ENCODE peak calls at places on chromosomes 16 and 17, in ten cellular contexts. One of them, this sample, is unnamed.

GRCh38 chr16:69186642-69187386 is at the start of gene SNTB2:
- DNase-seq in K562: peak
- DNase-seq in heart right ventricle: peak
- DNase-seq in vagina: no peak
- DNase-seq in fibroblast of lung: peak
- DNase-seq in transverse colon: peak
- DNase-seq in A549: peak
- DNase-seq in breast epithelium: peak
- DNase-seq in stomach: peak
- DNase-seq in gastrocnemius medialis: peak
- DNase-seq in this sample: peak

GRCh38 chr16:56932588-56933265 is 785 bp downstream of the HERPUD1 start:
- DNase-seq in K562: peak
- DNase-seq in heart right ventricle: peak
- DNase-seq in vagina: peak
- DNase-seq in fibroblast of lung: peak
- DNase-seq in transverse colon: peak
- DNase-seq in A549: peak
- DNase-seq in breast epithelium: peak
- DNase-seq in stomach: peak
- DNase-seq in gastrocnemius medialis: peak
- DNase-seq in this sample: peak

GRCh38 chr17:42088736-42089135 is 9.5 kb downstream of the ZNF385C start:
- DNase-seq in K562: no peak
- DNase-seq in heart right ventricle: no peak
- DNase-seq in vagina: no peak
- DNase-seq in fibroblast of lung: no peak
- DNase-seq in transverse colon: no peak
- DNase-seq in A549: no peak
- DNase-seq in breast epithelium: no peak
- DNase-seq in stomach: no peak
- DNase-seq in gastrocnemius medialis: no peak
- DNase-seq in this sample: no peak

GRCh38 chr17:50028207-50029120 is 27.4 kb upstream of the ITGA3 start:
- DNase-seq in K562: no peak
- DNase-seq in heart right ventricle: no peak
- DNase-seq in vagina: peak
- DNase-seq in fibroblast of lung: peak
- DNase-seq in transverse colon: no peak
- DNase-seq in A549: peak
- DNase-seq in breast epithelium: peak
- DNase-seq in stomach: no peak
- DNase-seq in gastrocnemius medialis: no peak
- DNase-seq in this sample: no peak

GRCh38 chr17:36879027-36879426 is 58.2 kb upstream of the LHX1 start:
- DNase-seq in K562: no peak
- DNase-seq in heart right ventricle: no peak
- DNase-seq in vagina: no peak
- DNase-seq in fibroblast of lung: no peak
- DNase-seq in transverse colon: no peak
- DNase-seq in A549: no peak
- DNase-seq in breast epithelium: no peak
- DNase-seq in stomach: no peak
- DNase-seq in gastrocnemius medialis: no peak
- DNase-seq in this sample: no peak

GRCh38 chr16:1908081-1908633 is 10.1 kb downstream of the HS3ST6 start:
- DNase-seq in K562: no peak
- DNase-seq in heart right ventricle: no peak
- DNase-seq in vagina: no peak
- DNase-seq in fibroblast of lung: no peak
- DNase-seq in transverse colon: no peak
- DNase-seq in A549: no peak
- DNase-seq in breast epithelium: no peak
- DNase-seq in stomach: no peak
- DNase-seq in gastrocnemius medialis: no peak
- DNase-seq in this sample: no peak

GRCh38 chr17:78748730-78749317 is 33.2 kb downstream of the CYTH1 start:
- DNase-seq in K562: peak
- DNase-seq in heart right ventricle: peak
- DNase-seq in vagina: peak
- DNase-seq in fibroblast of lung: peak
- DNase-seq in transverse colon: peak
- DNase-seq in A549: no peak
- DNase-seq in breast epithelium: peak
- DNase-seq in stomach: peak
- DNase-seq in gastrocnemius medialis: peak
- DNase-seq in this sample: peak

GRCh38 chr17:43456661-43457361 is 27.0 kb upstream of the DHX8 start:
- DNase-seq in K562: no peak
- DNase-seq in heart right ventricle: peak
- DNase-seq in vagina: no peak
- DNase-seq in fibroblast of lung: peak
- DNase-seq in transverse colon: peak
- DNase-seq in A549: no peak
- DNase-seq in breast epithelium: no peak
- DNase-seq in stomach: no peak
- DNase-seq in gastrocnemius medialis: peak
- DNase-seq in this sample: no peak

GRCh38 chr17:42797067-42798007 is 1.2 kb downstream of the COA3 start:
- DNase-seq in K562: no peak
- DNase-seq in heart right ventricle: no peak
- DNase-seq in vagina: no peak
- DNase-seq in fibroblast of lung: no peak
- DNase-seq in transverse colon: peak
- DNase-seq in A549: no peak
- DNase-seq in breast epithelium: no peak
- DNase-seq in stomach: peak
- DNase-seq in gastrocnemius medialis: no peak
- DNase-seq in this sample: no peak

GRCh38 chr17:59756236-59756818 is 48.9 kb downstream of the VMP1 start:
- DNase-seq in K562: no peak
- DNase-seq in heart right ventricle: no peak
- DNase-seq in vagina: no peak
- DNase-seq in fibroblast of lung: peak
- DNase-seq in transverse colon: no peak
- DNase-seq in A549: peak
- DNase-seq in breast epithelium: no peak
- DNase-seq in stomach: no peak
- DNase-seq in gastrocnemius medialis: no peak
- DNase-seq in this sample: no peak

GRCh38 chr17:46192484-46193245 is 564 bp downstream of the KANSL1 start:
- DNase-seq in K562: peak
- DNase-seq in heart right ventricle: peak
- DNase-seq in vagina: peak
- DNase-seq in fibroblast of lung: peak
- DNase-seq in transverse colon: peak
- DNase-seq in A549: peak
- DNase-seq in breast epithelium: peak
- DNase-seq in stomach: peak
- DNase-seq in gastrocnemius medialis: peak
- DNase-seq in this sample: peak

GRCh38 chr17:35046740-35047283 is 16.7 kb downstream of the RFFL start:
- DNase-seq in K562: peak
- DNase-seq in heart right ventricle: no peak
- DNase-seq in vagina: no peak
- DNase-seq in fibroblast of lung: peak
- DNase-seq in transverse colon: no peak
- DNase-seq in A549: no peak
- DNase-seq in breast epithelium: no peak
- DNase-seq in stomach: no peak
- DNase-seq in gastrocnemius medialis: no peak
- DNase-seq in this sample: no peak

GRCh38 chr16:31421587-31421986 is 6.6 kb downstream of the COX6A2 start:
- DNase-seq in K562: no peak
- DNase-seq in heart right ventricle: no peak
- DNase-seq in vagina: no peak
- DNase-seq in fibroblast of lung: no peak
- DNase-seq in transverse colon: no peak
- DNase-seq in A549: no peak
- DNase-seq in breast epithelium: no peak
- DNase-seq in stomach: no peak
- DNase-seq in gastrocnemius medialis: no peak
- DNase-seq in this sample: no peak

GRCh38 chr17:58313815-58314705 is 14.5 kb downstream of the TSPOAP1 start:
- DNase-seq in K562: no peak
- DNase-seq in heart right ventricle: no peak
- DNase-seq in vagina: no peak
- DNase-seq in fibroblast of lung: no peak
- DNase-seq in transverse colon: no peak
- DNase-seq in A549: no peak
- DNase-seq in breast epithelium: no peak
- DNase-seq in stomach: peak
- DNase-seq in gastrocnemius medialis: no peak
- DNase-seq in this sample: no peak

GRCh38 chr17:58311429-58311894 is 17.1 kb downstream of the TSPOAP1 start:
- DNase-seq in K562: no peak
- DNase-seq in heart right ventricle: no peak
- DNase-seq in vagina: no peak
- DNase-seq in fibroblast of lung: no peak
- DNase-seq in transverse colon: no peak
- DNase-seq in A549: no peak
- DNase-seq in breast epithelium: peak
- DNase-seq in stomach: no peak
- DNase-seq in gastrocnemius medialis: no peak
- DNase-seq in this sample: no peak

GRCh38 chr17:58314706-58315015 is 13.9 kb downstream of the TSPOAP1 start:
- DNase-seq in K562: no peak
- DNase-seq in heart right ventricle: no peak
- DNase-seq in vagina: no peak
- DNase-seq in fibroblast of lung: no peak
- DNase-seq in transverse colon: no peak
- DNase-seq in A549: no peak
- DNase-seq in breast epithelium: no peak
- DNase-seq in stomach: peak
- DNase-seq in gastrocnemius medialis: no peak
- DNase-seq in this sample: no peak

GRCh38 chr17:58312021-58312630 is 16.5 kb downstream of the TSPOAP1 start:
- DNase-seq in K562: no peak
- DNase-seq in heart right ventricle: no peak
- DNase-seq in vagina: no peak
- DNase-seq in fibroblast of lung: no peak
- DNase-seq in transverse colon: no peak
- DNase-seq in A549: no peak
- DNase-seq in breast epithelium: peak
- DNase-seq in stomach: peak
- DNase-seq in gastrocnemius medialis: no peak
- DNase-seq in this sample: no peak

GRCh38 chr17:58312824-58313223 is 15.8 kb downstream of the TSPOAP1 start:
- DNase-seq in K562: no peak
- DNase-seq in heart right ventricle: no peak
- DNase-seq in vagina: no peak
- DNase-seq in fibroblast of lung: no peak
- DNase-seq in transverse colon: no peak
- DNase-seq in A549: peak
- DNase-seq in breast epithelium: no peak
- DNase-seq in stomach: no peak
- DNase-seq in gastrocnemius medialis: no peak
- DNase-seq in this sample: no peak
- TF ChIP-seq CTCF in K562: peak
- TF ChIP-seq CTCF in heart right ventricle: no peak
- TF ChIP-seq CTCF in vagina: no peak
- TF ChIP-seq CTCF in fibroblast of lung: peak
- TF ChIP-seq CTCF in transverse colon: no peak
- TF ChIP-seq CTCF in A549: peak
- TF ChIP-seq CTCF in breast epithelium: no peak
- TF ChIP-seq CTCF in stomach: no peak
- TF ChIP-seq CTCF in gastrocnemius medialis: no peak
- TF ChIP-seq CTCF in this sample: no peak

GRCh38 chr16:8950580-8951077 is 13.1 kb downstream of the USP7 start:
- DNase-seq in K562: no peak
- DNase-seq in heart right ventricle: no peak
- DNase-seq in vagina: no peak
- DNase-seq in fibroblast of lung: peak
- DNase-seq in transverse colon: no peak
- DNase-seq in A549: no peak
- DNase-seq in breast epithelium: no peak
- DNase-seq in stomach: no peak
- DNase-seq in gastrocnemius medialis: peak
- DNase-seq in this sample: no peak
- H3K27ac ChIP-seq in K562: no peak
- H3K27ac ChIP-seq in heart right ventricle: no peak
- H3K27ac ChIP-seq in vagina: no peak
- H3K27ac ChIP-seq in fibroblast of lung: no peak
- H3K27ac ChIP-seq in transverse colon: no peak
- H3K27ac ChIP-seq in A549: no peak
- H3K27ac ChIP-seq in breast epithelium: no peak
- H3K27ac ChIP-seq in stomach: no peak
- H3K27ac ChIP-seq in gastrocnemius medialis: peak
- H3K27ac ChIP-seq in this sample: peak

GRCh38 chr16:86498155-86498651 is 12.1 kb upstream of the FOXF1 start:
- DNase-seq in K562: no peak
- DNase-seq in heart right ventricle: no peak
- DNase-seq in vagina: no peak
- DNase-seq in fibroblast of lung: peak
- DNase-seq in transverse colon: no peak
- DNase-seq in A549: no peak
- DNase-seq in breast epithelium: no peak
- DNase-seq in stomach: no peak
- DNase-seq in gastrocnemius medialis: no peak
- DNase-seq in this sample: no peak
- TF ChIP-seq CTCF in K562: no peak
- TF ChIP-seq CTCF in heart right ventricle: no peak
- TF ChIP-seq CTCF in vagina: no peak
- TF ChIP-seq CTCF in fibroblast of lung: peak
- TF ChIP-seq CTCF in transverse colon: no peak
- TF ChIP-seq CTCF in A549: no peak
- TF ChIP-seq CTCF in breast epithelium: no peak
- TF ChIP-seq CTCF in stomach: no peak
- TF ChIP-seq CTCF in gastrocnemius medialis: no peak
- TF ChIP-seq CTCF in this sample: no peak

GRCh38 chr17:62094175-62094574 is 29.1 kb upstream of the MED13 start:
- DNase-seq in K562: no peak
- DNase-seq in heart right ventricle: no peak
- DNase-seq in vagina: no peak
- DNase-seq in fibroblast of lung: peak
- DNase-seq in transverse colon: no peak
- DNase-seq in A549: no peak
- DNase-seq in breast epithelium: no peak
- DNase-seq in stomach: no peak
- DNase-seq in gastrocnemius medialis: no peak
- DNase-seq in this sample: no peak

GRCh38 chr17:62090868-62091267 is 25.8 kb upstream of the MED13 start:
- DNase-seq in K562: no peak
- DNase-seq in heart right ventricle: no peak
- DNase-seq in vagina: no peak
- DNase-seq in fibroblast of lung: no peak
- DNase-seq in transverse colon: no peak
- DNase-seq in A549: no peak
- DNase-seq in breast epithelium: no peak
- DNase-seq in stomach: no peak
- DNase-seq in gastrocnemius medialis: no peak
- DNase-seq in this sample: no peak

GRCh38 chr17:62091804-62092203 is 26.7 kb upstream of the MED13 start:
- DNase-seq in K562: no peak
- DNase-seq in heart right ventricle: no peak
- DNase-seq in vagina: no peak
- DNase-seq in fibroblast of lung: no peak
- DNase-seq in transverse colon: no peak
- DNase-seq in A549: no peak
- DNase-seq in breast epithelium: no peak
- DNase-seq in stomach: no peak
- DNase-seq in gastrocnemius medialis: no peak
- DNase-seq in this sample: no peak

GRCh38 chr17:62092784-62093183 is 27.7 kb upstream of the MED13 start:
- DNase-seq in K562: no peak
- DNase-seq in heart right ventricle: no peak
- DNase-seq in vagina: no peak
- DNase-seq in fibroblast of lung: no peak
- DNase-seq in transverse colon: no peak
- DNase-seq in A549: no peak
- DNase-seq in breast epithelium: no peak
- DNase-seq in stomach: no peak
- DNase-seq in gastrocnemius medialis: no peak
- DNase-seq in this sample: no peak

GRCh38 chr17:62093188-62094155 is 28.4 kb upstream of the MED13 start:
- DNase-seq in K562: no peak
- DNase-seq in heart right ventricle: no peak
- DNase-seq in vagina: no peak
- DNase-seq in fibroblast of lung: peak
- DNase-seq in transverse colon: no peak
- DNase-seq in A549: peak
- DNase-seq in breast epithelium: no peak
- DNase-seq in stomach: no peak
- DNase-seq in gastrocnemius medialis: no peak
- DNase-seq in this sample: no peak
- H3K27ac ChIP-seq in K562: no peak
- H3K27ac ChIP-seq in heart right ventricle: no peak
- H3K27ac ChIP-seq in vagina: no peak
- H3K27ac ChIP-seq in fibroblast of lung: no peak
- H3K27ac ChIP-seq in transverse colon: no peak
- H3K27ac ChIP-seq in A549: peak
- H3K27ac ChIP-seq in breast epithelium: no peak
- H3K27ac ChIP-seq in stomach: peak
- H3K27ac ChIP-seq in gastrocnemius medialis: no peak
- H3K27ac ChIP-seq in this sample: no peak